ENCODE peak calls at places on chromosomes 1 and 21, in eight cellular contexts. R is IMR-90; U is SJSA1; G is CD8-positive, alpha-beta T cell; S is esophagus squamous epithelium; W is brain microvascular endothelial cell; H is A549; V is prostate gland. N is an unnamed sample.

GRCh38 chr21:38993561-38993960 is 187.8 kb downstream of the ETS2 start:
- DNase-seq in R (peak), U (peak), G (no peak), S (no peak), W (peak), H (peak), V (peak), N (no peak)

GRCh38 chr1:100147875-100148274 is 14.9 kb downstream of the TRMT13 start:
- DNase-seq in R (no peak), U (no peak), G (no peak), S (no peak), W (no peak), H (no peak), V (no peak), N (no peak)

GRCh38 chr1:11285883-11286734 is 13.1 kb downstream of the UBIAD1 start:
- DNase-seq in R (peak), U (no peak), G (no peak), S (no peak), W (no peak), H (no peak), V (no peak), N (no peak)

GRCh38 chr1:65141394-65141793 is 6.6 kb upstream of the AK4 start:
- DNase-seq in R (no peak), U (no peak), G (no peak), S (no peak), W (peak), H (no peak), V (no peak), N (no peak)

GRCh38 chr1:80066060-80066459 is 1059.5 kb upstream of the ADGRL4 start:
- DNase-seq in R (no peak), U (no peak), G (no peak), S (no peak), W (no peak), H (no peak), V (no peak), N (no peak)

GRCh38 chr1:181508486-181509165 is 25.3 kb downstream of the CACNA1E start:
- DNase-seq in R (peak), U (no peak), G (no peak), S (no peak), W (no peak), H (no peak), V (no peak), N (no peak)

GRCh38 chr21:43645987-43646386 is 13.3 kb downstream of the HSF2BP start:
- DNase-seq in R (no peak), U (no peak), G (no peak), S (no peak), W (no peak), H (no peak), V (no peak), N (no peak)

GRCh38 chr1:15178571-15179484 is 25.3 kb downstream of the TMEM51 start:
- DNase-seq in R (peak), U (peak), G (no peak), S (no peak), W (peak), H (no peak), V (no peak), N (no peak)

GRCh38 chr21:31397939-31398338 is 53.9 kb upstream of the TIAM1 start:
- DNase-seq in R (no peak), U (no peak), G (peak), S (no peak), W (no peak), H (no peak), V (no peak), N (no peak)

GRCh38 chr21:29697555-29698193 is 242.1 kb downstream of the GRIK1 start:
- DNase-seq in R (peak), U (no peak), G (no peak), S (no peak), W (peak), H (no peak), V (no peak), N (no peak)

GRCh38 chr1:225653463-225654276 is 747 bp upstream of the ENAH start:
- DNase-seq in R (peak), U (peak), G (no peak), S (no peak), W (peak), H (peak), V (peak), N (no peak)

GRCh38 chr1:201648066-201648910 is 109.4 kb downstream of the NAV1 start:
- DNase-seq in R (peak), U (no peak), G (no peak), S (no peak), W (peak), H (peak), V (peak), N (no peak)

GRCh38 chr1:40267767-40268187 is 9.7 kb downstream of the ZMPSTE24 start:
- DNase-seq in R (peak), U (no peak), G (no peak), S (no peak), W (peak), H (no peak), V (peak), N (no peak)

GRCh38 chr1:109083923-109084322 is 6.6 kb upstream of the TMEM167B start:
- DNase-seq in R (no peak), U (no peak), G (no peak), S (no peak), W (no peak), H (no peak), V (no peak), N (no peak)

GRCh38 chr21:28818663-28819278 is 173.9 kb downstream of the LTN1 start:
- DNase-seq in R (no peak), U (no peak), G (no peak), S (no peak), W (no peak), H (no peak), V (no peak), N (no peak)

GRCh38 chr1:24903011-24903461 is 27.0 kb downstream of the RUNX3 start:
- DNase-seq in R (no peak), U (peak), G (no peak), S (no peak), W (no peak), H (no peak), V (no peak), N (no peak)

GRCh38 chr1:27656157-27656893 is 15.7 kb downstream of the IFI6 start:
- DNase-seq in R (peak), U (no peak), G (no peak), S (no peak), W (peak), H (no peak), V (no peak), N (no peak)

GRCh38 chr21:17818158-17819113 is 720 bp downstream of the C21orf91 start:
- DNase-seq in R (peak), U (peak), G (peak), S (no peak), W (peak), H (peak), V (peak), N (peak)

GRCh38 chr1:202593845-202594244 is 116.4 kb downstream of the SYT2 start:
- DNase-seq in R (peak), U (no peak), G (no peak), S (no peak), W (no peak), H (no peak), V (peak), N (no peak)

GRCh38 chr1:97145321-97145956 is 423.9 kb downstream of the PTBP2 start:
- DNase-seq in R (peak), U (no peak), G (no peak), S (no peak), W (peak), H (no peak), V (peak), N (no peak)

GRCh38 chr1:191564275-191564674 is 594.0 kb upstream of the RGS18 start:
- DNase-seq in R (no peak), U (no peak), G (no peak), S (no peak), W (no peak), H (no peak), V (no peak), N (no peak)

GRCh38 chr1:117013310-117013850 is 11.8 kb downstream of the CD101 start:
- DNase-seq in R (no peak), U (no peak), G (no peak), S (no peak), W (no peak), H (no peak), V (peak), N (no peak)

GRCh38 chr1:15523922-15524282 is at the start of gene CASP9:
- DNase-seq in R (peak), U (no peak), G (no peak), S (no peak), W (no peak), H (peak), V (no peak), N (no peak)

GRCh38 chr1:76006234-76006633 is 68.3 kb upstream of the ST6GALNAC3 start:
- DNase-seq in R (peak), U (no peak), G (no peak), S (no peak), W (peak), H (no peak), V (no peak), N (no peak)

DNA sequence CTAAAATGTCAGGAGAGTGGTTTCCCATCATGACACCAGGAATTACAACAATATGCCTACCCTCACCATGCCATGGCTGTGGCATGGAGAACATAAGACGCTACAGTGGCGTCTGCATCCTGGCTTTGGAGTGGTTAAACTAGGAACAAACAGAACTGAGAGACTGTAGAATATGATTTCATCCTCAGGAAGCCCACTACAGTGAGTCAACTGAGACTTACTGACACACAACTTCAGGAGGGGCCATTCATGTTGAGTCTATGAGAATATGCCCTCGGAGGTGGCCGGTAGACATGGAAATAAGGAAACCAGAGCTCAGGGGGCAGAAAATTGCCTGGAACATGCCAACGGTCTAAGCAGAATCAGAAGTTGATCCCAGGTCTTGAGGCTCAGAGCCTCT is 5.8 kb upstream of the BACE2 start:
- DNase-seq in R (no peak), U (no peak), G (no peak), S (no peak), W (no peak), H (no peak), V (no peak), N (no peak)
- H3K27ac ChIP-seq in R (no peak), U (no peak), G (no peak), S (no peak), W (no peak), H (no peak), V (no peak), N (no peak)

GRCh38 chr1:236736761-236737160 is 50.5 kb downstream of the ACTN2 start:
- DNase-seq in R (no peak), U (no peak), G (no peak), S (no peak), W (no peak), H (no peak), V (no peak), N (no peak)

GRCh38 chr1:236728752-236729151 is 42.5 kb downstream of the ACTN2 start:
- DNase-seq in R (no peak), U (no peak), G (no peak), S (no peak), W (no peak), H (no peak), V (no peak), N (no peak)

GRCh38 chr1:236733654-236734053 is 47.4 kb downstream of the ACTN2 start:
- DNase-seq in R (no peak), U (no peak), G (no peak), S (no peak), W (no peak), H (no peak), V (no peak), N (no peak)

GRCh38 chr1:236734141-236734765 is 48.0 kb downstream of the ACTN2 start:
- DNase-seq in R (no peak), U (no peak), G (no peak), S (no peak), W (peak), H (no peak), V (no peak), N (no peak)
- H3K27ac ChIP-seq in R (no peak), U (no peak), G (no peak), S (no peak), W (no peak), H (no peak), V (no peak), N (no peak)

DNA sequence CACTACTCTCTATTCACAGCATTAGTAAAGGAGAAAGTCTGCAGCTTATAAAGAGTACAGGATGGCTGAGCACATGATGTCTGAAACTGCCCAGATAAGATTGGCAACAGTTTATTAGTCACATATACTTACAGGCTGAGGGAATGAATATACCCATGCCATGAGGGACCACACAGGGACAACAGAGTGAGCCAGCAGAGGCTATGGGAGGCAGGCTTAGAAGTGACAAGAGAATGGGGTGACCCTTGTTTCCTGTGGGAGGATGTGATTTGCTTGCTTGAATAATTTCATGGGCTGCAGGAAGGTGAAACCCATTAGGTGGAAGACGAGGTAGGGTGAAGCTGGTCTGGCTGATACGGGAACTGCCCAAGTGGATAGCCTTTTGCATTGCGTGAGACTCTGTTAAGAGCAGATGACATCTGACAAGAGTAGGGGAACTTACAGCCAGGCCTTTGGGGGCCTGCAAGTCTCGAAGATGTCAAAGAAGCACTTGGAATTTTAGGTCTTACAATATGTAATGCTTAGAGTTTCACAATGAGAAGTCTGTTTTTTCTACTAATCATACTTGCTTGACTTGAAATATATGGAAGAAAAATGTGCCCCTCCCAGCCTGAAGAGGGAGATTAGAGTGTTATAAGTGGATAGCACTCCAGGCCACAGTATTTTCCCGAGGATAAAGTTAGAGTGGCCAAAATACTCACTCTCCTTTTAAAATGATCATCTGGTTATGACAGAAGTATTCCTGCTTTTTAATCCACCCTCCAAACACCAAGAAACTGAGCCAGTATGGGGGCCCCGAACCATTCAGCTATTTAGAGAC is 34.6 kb upstream of the TNFSF4 start:
- DNase-seq in R (no peak), U (no peak), G (no peak), S (no peak), W (no peak), H (no peak), V (no peak), N (no peak)
- H3K27ac ChIP-seq in R (no peak), U (no peak), G (no peak), S (no peak), W (no peak), H (no peak), V (no peak), N (no peak)

DNA sequence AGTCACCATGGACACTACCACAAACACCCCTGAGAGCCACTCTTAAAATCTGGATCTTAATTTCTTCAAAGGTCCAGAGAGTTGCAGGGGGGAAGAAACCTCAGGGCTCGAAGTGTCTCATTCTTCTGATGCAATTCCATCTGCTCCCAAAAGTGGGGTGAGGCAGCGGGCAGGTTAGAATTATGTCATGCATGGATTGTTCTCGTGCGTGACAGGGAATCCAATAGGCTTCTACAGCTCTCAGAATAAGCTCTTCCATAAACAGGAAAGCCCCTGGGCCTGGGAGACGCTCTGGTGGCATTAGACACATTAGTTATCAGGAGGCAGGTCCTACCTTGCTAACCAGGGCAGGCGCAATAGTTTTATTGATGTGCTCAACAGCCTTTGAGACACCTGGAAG is 8.4 kb downstream of the ENO1 start:
- DNase-seq in R (no peak), U (no peak), G (no peak), S (no peak), W (no peak), H (no peak), V (no peak), N (no peak)
- H3K27ac ChIP-seq in R (no peak), U (no peak), G (no peak), S (peak), W (no peak), H (peak), V (no peak), N (no peak)

DNA sequence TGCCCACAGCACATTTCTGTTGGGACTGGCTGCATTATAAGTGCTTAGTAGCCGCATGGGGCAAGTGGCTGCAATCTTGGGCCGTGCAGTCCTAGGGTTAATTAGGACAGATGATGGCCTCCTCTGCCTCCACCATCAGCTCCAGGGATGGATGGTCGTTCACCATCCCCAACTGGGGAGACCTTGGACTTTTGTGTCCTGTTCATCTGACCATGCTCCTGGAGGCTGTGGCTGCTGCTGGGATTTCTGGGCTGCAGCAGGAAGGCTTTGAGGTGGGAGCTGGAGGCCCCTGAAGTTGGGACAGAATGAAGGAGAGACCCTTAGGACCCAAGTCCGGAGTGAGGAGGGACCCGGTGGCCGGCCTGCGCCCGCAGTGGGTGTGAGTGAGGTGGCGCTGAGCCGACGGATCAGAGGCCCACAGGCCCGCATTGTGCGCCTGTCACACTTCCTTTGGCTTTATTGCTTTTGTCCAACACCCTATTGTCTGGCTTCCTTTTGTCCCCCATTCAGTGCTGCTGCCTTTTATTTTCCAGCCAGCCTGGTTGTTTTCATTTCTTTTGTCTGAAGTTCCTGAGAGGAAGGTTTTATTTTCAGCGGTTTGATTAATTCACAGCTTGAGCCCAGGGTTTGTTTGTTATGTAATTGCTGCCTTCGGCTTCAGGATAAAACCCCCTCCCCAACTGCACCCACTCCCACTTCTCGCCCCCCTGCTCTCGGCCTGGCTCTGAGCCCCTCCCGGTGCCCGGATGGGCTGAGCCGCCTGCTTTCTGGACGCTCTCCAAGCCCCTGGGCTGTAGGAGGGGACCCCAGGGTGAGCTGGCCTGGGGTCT is 35.6 kb downstream of the SOX13 start:
- DNase-seq in R (no peak), U (no peak), G (no peak), S (no peak), W (no peak), H (no peak), V (no peak), N (no peak)
- H3K27ac ChIP-seq in R (no peak), U (no peak), G (no peak), S (no peak), W (no peak), H (no peak), V (peak), N (no peak)

GRCh38 chr1:244097523-244098390 is 46.7 kb downstream of the ZBTB18 start:
- DNase-seq in R (peak), U (no peak), G (no peak), S (no peak), W (no peak), H (no peak), V (no peak), N (no peak)
- H3K27ac ChIP-seq in R (no peak), U (no peak), G (no peak), S (no peak), W (no peak), H (no peak), V (no peak), N (no peak)

GRCh38 chr21:42109473-42109872 is 38.4 kb downstream of the UMODL1 start:
- DNase-seq in R (no peak), U (no peak), G (no peak), S (no peak), W (no peak), H (no peak), V (no peak), N (no peak)

GRCh38 chr21:42108941-42109340 is 37.8 kb downstream of the UMODL1 start:
- DNase-seq in R (no peak), U (no peak), G (no peak), S (no peak), W (no peak), H (no peak), V (no peak), N (no peak)

GRCh38 chr21:42107177-42107880 is 36.2 kb downstream of the UMODL1 start:
- DNase-seq in R (no peak), U (no peak), G (no peak), S (no peak), W (no peak), H (no peak), V (no peak), N (no peak)

GRCh38 chr21:42107881-42108553 is 36.9 kb downstream of the UMODL1 start:
- DNase-seq in R (peak), U (peak), G (peak), S (no peak), W (no peak), H (peak), V (peak), N (peak)

DNA sequence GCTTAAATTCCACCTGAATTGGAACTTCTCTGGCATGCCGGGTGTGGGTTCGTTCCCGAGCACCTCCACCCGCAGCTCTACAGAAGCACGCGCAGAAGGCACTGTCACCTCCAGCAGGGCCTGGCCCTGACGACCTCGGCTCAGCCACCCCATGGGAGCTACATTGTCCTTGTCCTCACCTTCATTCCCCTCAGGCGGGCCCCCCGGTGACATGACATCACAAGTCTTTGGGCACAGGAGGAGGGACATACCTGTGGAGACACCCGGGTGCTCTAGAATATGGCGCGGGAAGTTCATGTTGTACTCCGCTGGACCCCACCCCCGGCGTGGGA is 37.4 kb downstream of the UMODL1 start:
- DNase-seq in R (no peak), U (no peak), G (no peak), S (no peak), W (no peak), H (no peak), V (no peak), N (no peak)
- H3K27ac ChIP-seq in R (no peak), U (no peak), G (no peak), S (no peak), W (no peak), H (no peak), V (no peak), N (no peak)